ENCODE peak calls at places on chromosomes 1 and 21, in nine cellular contexts. One of them, this sample, is unnamed.

GRCh38 chr1:38121231-38121680 is 74.7 kb upstream of the POU3F1 start:
- DNase-seq in K562: no peak
- DNase-seq in thyroid gland: no peak
- DNase-seq in fibroblast of mammary gland: no peak
- DNase-seq in heart left ventricle: no peak
- DNase-seq in brain microvascular endothelial cell: no peak
- DNase-seq in vagina: no peak
- DNase-seq in thoracic aorta: no peak
- DNase-seq in left ventricle myocardium inferior: no peak
- DNase-seq in this sample: no peak

GRCh38 chr1:203954293-203954692 is 92.9 kb downstream of the SNRPE start:
- DNase-seq in K562: no peak
- DNase-seq in thyroid gland: no peak
- DNase-seq in brain microvascular endothelial cell: no peak
- DNase-seq in thoracic aorta: no peak
- DNase-seq in vagina: no peak
- DNase-seq in left ventricle myocardium inferior: no peak
- DNase-seq in heart left ventricle: no peak
- DNase-seq in fibroblast of mammary gland: no peak
- DNase-seq in this sample: no peak

GRCh38 chr1:15876357-15876756 is 28.9 kb downstream of the SPEN start:
- DNase-seq in vagina: no peak
- DNase-seq in thyroid gland: no peak
- DNase-seq in brain microvascular endothelial cell: peak; percentile 12
- DNase-seq in left ventricle myocardium inferior: no peak
- DNase-seq in fibroblast of mammary gland: no peak
- DNase-seq in K562: peak; percentile 39
- DNase-seq in heart left ventricle: no peak
- DNase-seq in thoracic aorta: no peak
- DNase-seq in this sample: no peak

GRCh38 chr1:230144010-230144614 is 77.1 kb downstream of the GALNT2 start:
- DNase-seq in heart left ventricle: no peak
- DNase-seq in thyroid gland: no peak
- DNase-seq in K562: no peak
- DNase-seq in left ventricle myocardium inferior: no peak
- DNase-seq in thoracic aorta: no peak
- DNase-seq in fibroblast of mammary gland: no peak
- DNase-seq in vagina: no peak
- DNase-seq in brain microvascular endothelial cell: no peak
- DNase-seq in this sample: no peak

GRCh38 chr1:14296795-14297194 is 301.7 kb upstream of the KAZN start:
- DNase-seq in fibroblast of mammary gland: peak; percentile 56
- DNase-seq in thoracic aorta: no peak
- DNase-seq in heart left ventricle: no peak
- DNase-seq in vagina: no peak
- DNase-seq in brain microvascular endothelial cell: no peak
- DNase-seq in left ventricle myocardium inferior: no peak
- DNase-seq in thyroid gland: no peak
- DNase-seq in K562: no peak
- DNase-seq in this sample: no peak

GRCh38 chr21:44405948-44406872 is 49.1 kb upstream of the LRRC3 start:
- DNase-seq in heart left ventricle: no peak
- DNase-seq in thyroid gland: no peak
- DNase-seq in vagina: no peak
- DNase-seq in fibroblast of mammary gland: peak; percentile 46
- DNase-seq in brain microvascular endothelial cell: peak; percentile 27
- DNase-seq in thoracic aorta: no peak
- DNase-seq in K562: no peak
- DNase-seq in left ventricle myocardium inferior: no peak
- DNase-seq in this sample: no peak

GRCh38 chr1:58788259-58788658 is 4.4 kb upstream of the JUN start:
- DNase-seq in thoracic aorta: no peak
- DNase-seq in brain microvascular endothelial cell: no peak
- DNase-seq in vagina: no peak
- DNase-seq in fibroblast of mammary gland: no peak
- DNase-seq in K562: no peak
- DNase-seq in thyroid gland: no peak
- DNase-seq in left ventricle myocardium inferior: no peak
- DNase-seq in heart left ventricle: no peak
- DNase-seq in this sample: no peak

GRCh38 chr1:234604726-234605492 is 5.1 kb downstream of the IRF2BP2 start:
- DNase-seq in left ventricle myocardium inferior: no peak
- DNase-seq in K562: peak; percentile 55
- DNase-seq in heart left ventricle: no peak
- DNase-seq in thyroid gland: no peak
- DNase-seq in thoracic aorta: no peak
- DNase-seq in fibroblast of mammary gland: peak; percentile 77
- DNase-seq in brain microvascular endothelial cell: no peak
- DNase-seq in vagina: peak; percentile 6
- DNase-seq in this sample: no peak

GRCh38 chr1:219227731-219228419 is 54.2 kb downstream of the LYPLAL1 start:
- DNase-seq in brain microvascular endothelial cell: no peak
- DNase-seq in thoracic aorta: no peak
- DNase-seq in left ventricle myocardium inferior: no peak
- DNase-seq in K562: no peak
- DNase-seq in fibroblast of mammary gland: peak; percentile 16
- DNase-seq in thyroid gland: no peak
- DNase-seq in vagina: no peak
- DNase-seq in heart left ventricle: no peak
- DNase-seq in this sample: no peak

GRCh38 chr1:220887202-220887867 is 8.1 kb downstream of the HLX start:
- DNase-seq in K562: no peak
- DNase-seq in fibroblast of mammary gland: no peak
- DNase-seq in heart left ventricle: no peak
- DNase-seq in thoracic aorta: no peak
- DNase-seq in brain microvascular endothelial cell: no peak
- DNase-seq in left ventricle myocardium inferior: no peak
- DNase-seq in vagina: no peak
- DNase-seq in thyroid gland: peak; percentile 26
- DNase-seq in this sample: no peak
- H3K4me3 ChIP-seq in K562: no peak overlapping the region
- H3K4me3 ChIP-seq in fibroblast of mammary gland: peak overlapping the region; percentile 33
- H3K4me3 ChIP-seq in heart left ventricle: peak overlapping the region; percentile 29
- H3K4me3 ChIP-seq in thoracic aorta: peak overlapping the region; percentile 65
- H3K4me3 ChIP-seq in brain microvascular endothelial cell: peak overlapping the region; percentile 22
- H3K4me3 ChIP-seq in left ventricle myocardium inferior: peak overlapping the region; percentile 49
- H3K4me3 ChIP-seq in vagina: no peak overlapping the region
- H3K4me3 ChIP-seq in thyroid gland: no peak overlapping the region
- H3K4me3 ChIP-seq in this sample: peak overlapping the region; percentile 32

GRCh38 chr1:100989306-100990077 is 36.1 kb downstream of the DPH5 start:
- DNase-seq in fibroblast of mammary gland: peak; percentile 86
- DNase-seq in left ventricle myocardium inferior: no peak
- DNase-seq in heart left ventricle: no peak
- DNase-seq in thyroid gland: no peak
- DNase-seq in K562: no peak
- DNase-seq in brain microvascular endothelial cell: peak; percentile 80
- DNase-seq in vagina: no peak
- DNase-seq in thoracic aorta: no peak
- DNase-seq in this sample: peak; percentile 50
- TF ChIP-seq CTCF in fibroblast of mammary gland: no peak
- TF ChIP-seq CTCF in left ventricle myocardium inferior: no peak
- TF ChIP-seq CTCF in heart left ventricle: no peak
- TF ChIP-seq CTCF in thyroid gland: no peak
- TF ChIP-seq CTCF in K562: no peak
- TF ChIP-seq CTCF in brain microvascular endothelial cell: no peak
- TF ChIP-seq CTCF in vagina: no peak
- TF ChIP-seq CTCF in thoracic aorta: no peak
- TF ChIP-seq CTCF in this sample: no peak

GRCh38 chr1:156117414-156118174 is 3.1 kb downstream of the LMNA start:
- DNase-seq in thyroid gland: peak; percentile 45
- DNase-seq in brain microvascular endothelial cell: no peak
- DNase-seq in K562: no peak
- DNase-seq in heart left ventricle: peak; percentile 42
- DNase-seq in vagina: no peak
- DNase-seq in left ventricle myocardium inferior: no peak
- DNase-seq in fibroblast of mammary gland: peak; percentile 40
- DNase-seq in thoracic aorta: no peak
- DNase-seq in this sample: no peak
- H3K4me3 ChIP-seq in thyroid gland: peak overlapping the region; percentile 97
- H3K4me3 ChIP-seq in brain microvascular endothelial cell: peak overlapping the region; percentile 39
- H3K4me3 ChIP-seq in K562: peak overlapping the region; percentile 24
- H3K4me3 ChIP-seq in heart left ventricle: peak overlapping the region; percentile 91
- H3K4me3 ChIP-seq in vagina: peak overlapping the region; percentile 100
- H3K4me3 ChIP-seq in left ventricle myocardium inferior: peak overlapping the region; percentile 100
- H3K4me3 ChIP-seq in fibroblast of mammary gland: peak overlapping the region; percentile 99
- H3K4me3 ChIP-seq in thoracic aorta: peak overlapping the region; percentile 96
- H3K4me3 ChIP-seq in this sample: peak overlapping the region; percentile 100

DNA sequence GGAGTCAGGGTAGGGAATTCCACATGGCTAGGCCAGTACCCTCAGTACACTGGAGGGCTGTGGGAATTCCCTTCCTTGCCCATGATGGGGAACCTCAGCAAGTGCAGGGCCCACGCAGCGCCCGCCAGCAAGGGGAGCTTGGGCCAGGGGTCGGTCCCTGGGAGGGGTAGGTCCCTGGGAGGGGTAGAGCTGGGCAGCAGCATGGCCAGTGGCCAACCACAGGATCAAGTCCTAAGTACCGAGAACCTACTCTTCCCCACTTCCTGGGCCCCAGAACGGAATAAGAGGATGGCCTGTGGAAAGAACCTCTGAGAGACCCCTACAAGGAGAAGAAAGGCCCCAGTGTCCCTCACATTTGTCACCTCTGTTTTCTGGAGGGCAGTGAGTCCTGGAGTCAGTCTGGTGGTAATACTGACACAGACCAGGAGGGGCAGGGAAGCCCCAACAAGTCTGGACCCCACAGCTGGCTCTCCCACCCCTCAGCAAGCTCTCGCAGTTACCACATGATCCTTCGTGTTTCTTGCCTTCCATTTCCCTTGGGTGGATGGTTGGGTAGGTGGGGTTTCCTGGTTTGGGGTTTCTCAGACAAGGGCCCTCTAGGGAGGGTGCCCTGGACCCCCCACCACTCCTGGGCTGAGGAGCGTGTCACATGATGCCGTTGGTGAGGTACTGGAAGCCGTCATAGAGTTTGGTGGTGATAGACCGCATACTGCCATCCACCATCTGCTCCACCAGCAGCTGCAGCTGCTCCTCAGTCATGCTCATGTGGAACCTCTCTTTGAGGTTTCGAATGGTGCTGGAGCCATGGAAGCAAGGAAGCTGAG is 10.3 kb downstream of the ZNF687 start:
- DNase-seq in thoracic aorta: no peak
- DNase-seq in K562: peak; percentile 27
- DNase-seq in thyroid gland: no peak
- DNase-seq in fibroblast of mammary gland: no peak
- DNase-seq in heart left ventricle: no peak
- DNase-seq in vagina: no peak
- DNase-seq in left ventricle myocardium inferior: no peak
- DNase-seq in brain microvascular endothelial cell: no peak
- DNase-seq in this sample: no peak
- TF ChIP-seq CTCF in thoracic aorta: no peak
- TF ChIP-seq CTCF in K562: peak; percentile 21
- TF ChIP-seq CTCF in thyroid gland: no peak
- TF ChIP-seq CTCF in fibroblast of mammary gland: no peak
- TF ChIP-seq CTCF in heart left ventricle: no peak
- TF ChIP-seq CTCF in vagina: no peak
- TF ChIP-seq CTCF in left ventricle myocardium inferior: no peak
- TF ChIP-seq CTCF in brain microvascular endothelial cell: peak; percentile 20
- TF ChIP-seq CTCF in this sample: no peak

DNA sequence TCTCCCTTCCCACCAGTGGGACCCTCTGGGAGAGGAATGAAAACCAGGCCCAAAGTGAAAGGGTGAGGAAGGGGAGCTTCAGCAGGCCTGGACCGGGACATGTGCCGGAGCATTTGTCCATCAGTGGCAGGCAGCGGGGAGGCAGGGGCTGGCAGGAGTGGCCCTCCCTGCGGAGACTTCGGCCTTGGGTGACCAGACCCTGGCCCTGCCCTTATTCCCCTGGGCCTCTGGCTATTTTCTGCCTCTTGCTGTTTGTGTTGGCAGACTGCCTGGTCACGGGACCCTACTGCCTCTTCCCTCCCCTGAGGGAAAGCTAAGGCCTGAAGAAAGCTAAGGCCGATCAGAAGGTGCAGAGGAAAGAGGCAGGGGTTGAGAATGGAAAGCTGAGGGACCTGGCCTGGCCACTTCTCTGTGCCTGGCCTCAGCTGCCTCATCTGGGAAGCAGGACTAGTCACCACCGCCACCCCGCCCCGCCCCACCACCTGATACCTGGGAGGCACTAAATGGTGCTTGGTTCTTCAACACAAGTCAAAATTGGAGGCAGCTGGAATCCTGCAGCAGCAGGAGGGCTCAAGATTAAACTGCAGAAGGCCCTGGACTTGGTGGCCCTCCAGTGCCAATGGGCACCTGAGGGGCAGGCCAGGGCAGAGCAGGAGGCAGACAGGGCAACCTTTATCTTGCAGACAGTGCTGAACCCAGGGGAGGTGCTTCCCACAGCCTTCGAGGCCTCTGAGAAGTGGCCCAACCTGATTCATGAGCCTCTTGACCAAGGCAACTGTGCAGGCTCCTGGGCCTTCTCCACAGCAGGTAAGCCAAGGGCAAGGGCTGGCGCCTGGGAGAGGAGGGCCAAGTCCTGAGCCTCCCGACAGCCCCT is 7.9 kb downstream of the TINAGL1 start:
- DNase-seq in fibroblast of mammary gland: peak; percentile 21
- DNase-seq in vagina: no peak
- DNase-seq in thyroid gland: peak; percentile 93
- DNase-seq in K562: peak; percentile 11
- DNase-seq in heart left ventricle: peak; percentile 89
- DNase-seq in thoracic aorta: peak; percentile 67
- DNase-seq in left ventricle myocardium inferior: peak; percentile 89
- DNase-seq in brain microvascular endothelial cell: peak; percentile 66
- DNase-seq in this sample: no peak
- H3K4me3 ChIP-seq in fibroblast of mammary gland: no peak overlapping the region
- H3K4me3 ChIP-seq in vagina: peak overlapping the region; percentile 22
- H3K4me3 ChIP-seq in thyroid gland: no peak overlapping the region
- H3K4me3 ChIP-seq in K562: no peak overlapping the region
- H3K4me3 ChIP-seq in heart left ventricle: peak overlapping the region; percentile 28
- H3K4me3 ChIP-seq in thoracic aorta: peak overlapping the region; percentile 91
- H3K4me3 ChIP-seq in left ventricle myocardium inferior: peak overlapping the region; percentile 70
- H3K4me3 ChIP-seq in brain microvascular endothelial cell: no peak overlapping the region
- H3K4me3 ChIP-seq in this sample: no peak overlapping the region

GRCh38 chr1:27496604-27497155 is 6.7 kb upstream of the WASF2 start:
- DNase-seq in vagina: no peak
- DNase-seq in brain microvascular endothelial cell: no peak
- DNase-seq in thoracic aorta: no peak
- DNase-seq in thyroid gland: no peak
- DNase-seq in heart left ventricle: peak; percentile 48
- DNase-seq in fibroblast of mammary gland: peak; percentile 52
- DNase-seq in left ventricle myocardium inferior: peak; percentile 50
- DNase-seq in K562: no peak
- DNase-seq in this sample: no peak
- TF ChIP-seq CTCF in vagina: no peak
- TF ChIP-seq CTCF in brain microvascular endothelial cell: peak; percentile 54
- TF ChIP-seq CTCF in thoracic aorta: peak; percentile 40
- TF ChIP-seq CTCF in thyroid gland: no peak
- TF ChIP-seq CTCF in heart left ventricle: no peak
- TF ChIP-seq CTCF in fibroblast of mammary gland: peak; percentile 39
- TF ChIP-seq CTCF in left ventricle myocardium inferior: peak; percentile 33
- TF ChIP-seq CTCF in K562: no peak
- TF ChIP-seq CTCF in this sample: peak; percentile 65

DNA sequence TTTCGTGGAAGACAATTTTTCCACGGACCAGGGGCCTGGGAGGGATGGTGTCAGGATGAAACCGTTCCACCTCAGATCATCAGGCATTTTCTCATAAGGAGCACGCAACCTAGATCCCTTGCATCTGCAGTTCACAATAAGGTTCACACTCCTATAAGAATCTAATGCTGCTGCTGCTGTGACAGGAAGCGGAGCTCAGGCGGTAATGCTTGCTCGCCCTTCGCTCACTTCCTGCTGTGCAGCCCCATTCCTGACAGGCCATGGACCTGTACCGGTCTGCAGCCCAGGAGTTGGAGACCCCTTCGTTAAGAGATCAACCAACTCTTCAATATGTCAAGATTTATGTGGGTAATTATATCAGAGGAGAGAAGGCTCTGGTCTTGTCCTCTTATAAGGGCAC is 3.3 kb upstream of the DHX9 start:
- DNase-seq in heart left ventricle: no peak
- DNase-seq in thoracic aorta: no peak
- DNase-seq in left ventricle myocardium inferior: no peak
- DNase-seq in K562: no peak
- DNase-seq in fibroblast of mammary gland: no peak
- DNase-seq in thyroid gland: no peak
- DNase-seq in brain microvascular endothelial cell: no peak
- DNase-seq in vagina: no peak
- DNase-seq in this sample: no peak
- H3K4me3 ChIP-seq in heart left ventricle: no peak overlapping the region
- H3K4me3 ChIP-seq in thoracic aorta: no peak overlapping the region
- H3K4me3 ChIP-seq in left ventricle myocardium inferior: no peak overlapping the region
- H3K4me3 ChIP-seq in K562: no peak overlapping the region
- H3K4me3 ChIP-seq in fibroblast of mammary gland: no peak overlapping the region
- H3K4me3 ChIP-seq in thyroid gland: no peak overlapping the region
- H3K4me3 ChIP-seq in brain microvascular endothelial cell: no peak overlapping the region
- H3K4me3 ChIP-seq in vagina: no peak overlapping the region
- H3K4me3 ChIP-seq in this sample: no peak overlapping the region

This sample was measured in AG04449.